ENCODE peak calls at places on chromosomes 12 and 14, in nine cellular contexts. I, R, M, P, C, N, W, B and F are unnamed samples.

GRCh38 chr12:95117178-95117599 is 43.8 kb upstream of the NR2C1 start:
- DNase-seq in I (peak), R (peak), M (peak), P (peak), C (peak), N (peak), W (peak), B (peak), F (no peak)

GRCh38 chr14:88706425-88706824 is 86.3 kb downstream of the EML5 start:
- DNase-seq in I (peak), R (no peak), M (no peak), P (no peak), C (no peak), N (no peak), W (peak), B (peak), F (no peak)

GRCh38 chr12:117038023-117038680 is 61.1 kb downstream of the TESC start:
- DNase-seq in I (no peak), R (no peak), M (no peak), P (peak), C (no peak), N (no peak), W (no peak), B (no peak), F (no peak)

GRCh38 chr12:6273931-6274687 is 36.4 kb upstream of the PLEKHG6 start:
- DNase-seq in I (no peak), R (no peak), M (no peak), P (peak), C (no peak), N (no peak), W (no peak), B (no peak), F (no peak)

GRCh38 chr12:62296001-62296400 is 35.8 kb downstream of the USP15 start:
- DNase-seq in I (no peak), R (no peak), M (no peak), P (no peak), C (no peak), N (no peak), W (no peak), B (no peak), F (no peak)

GRCh38 chr14:100222219-100223093 is 16.5 kb upstream of the YY1 start:
- DNase-seq in I (peak), R (no peak), M (no peak), P (no peak), C (no peak), N (no peak), W (no peak), B (no peak), F (no peak)

GRCh38 chr12:69330475-69331473 is 17.4 kb upstream of the LYZ start:
- DNase-seq in I (peak), R (peak), M (peak), P (peak), C (peak), N (peak), W (peak), B (peak), F (peak)

GRCh38 chr14:63867926-63868921 is 15.4 kb downstream of the SYNE2 start:
- DNase-seq in I (peak), R (peak), M (no peak), P (no peak), C (no peak), N (no peak), W (no peak), B (peak), F (no peak)